ENCODE peak calls at places on chromosomes 6 and 20, in four cellular contexts. W, K, Q and V are unnamed samples.

GRCh38 chr6:131840936-131841583 is 33.2 kb downstream of the ENPP1 start:
- DNase-seq in W (no peak), K (no peak), Q (no peak), V (no peak)

GRCh38 chr20:53869466-53870258 is 200.7 kb downstream of the BCAS1 start:
- DNase-seq in W (peak; percentile 85), K (peak; percentile 83), Q (no peak), V (no peak)

GRCh38 chr6:17115251-17116089 is 13.6 kb downstream of the STMND1 start:
- DNase-seq in W (peak; percentile 40), K (peak; percentile 90), Q (no peak), V (no peak)

GRCh38 chr6:150191809-150192208 is 49.0 kb downstream of the PPP1R14C start:
- DNase-seq in W (no peak), K (peak; percentile 60), Q (no peak), V (no peak)

GRCh38 chr6:28956331-28956730 is 32.5 kb upstream of the TRIM27 start:
- DNase-seq in W (no peak), K (no peak), Q (no peak), V (no peak)

GRCh38 chr6:53647437-53648094 is 18.0 kb downstream of the KLHL31 start:
- DNase-seq in W (no peak), K (peak; percentile 22), Q (no peak), V (no peak)

GRCh38 chr6:155414049-155414448 is 41.6 kb downstream of the NOX3 start:
- DNase-seq in W (no peak), K (no peak), Q (no peak), V (no peak)

GRCh38 chr6:98976674-98977365 is 29.1 kb upstream of the FBXL4 start:
- DNase-seq in W (no peak), K (no peak), Q (no peak), V (no peak)

GRCh38 chr20:34774886-34775285 is 50.6 kb downstream of the NCOA6 start:
- DNase-seq in W (no peak), K (no peak), Q (no peak), V (no peak)

GRCh38 chr6:12103158-12103557 is 91.0 kb downstream of the HIVEP1 start:
- DNase-seq in W (no peak), K (no peak), Q (no peak), V (no peak)

GRCh38 chr6:121465101-121465500 is 29.7 kb downstream of the GJA1 start:
- DNase-seq in W (no peak), K (no peak), Q (no peak), V (no peak)

GRCh38 chr6:45586216-45587171 is 208.8 kb upstream of the SUPT3H start:
- DNase-seq in W (no peak), K (no peak), Q (no peak), V (no peak)

GRCh38 chr6:84329077-84329476 is 101.6 kb upstream of the CEP162 start:
- DNase-seq in W (no peak), K (no peak), Q (no peak), V (no peak)

GRCh38 chr20:43389231-43389630 is 68.5 kb upstream of the SRSF6 start:
- DNase-seq in W (peak; percentile 19), K (peak; percentile 49), Q (no peak), V (no peak)

GRCh38 chr20:45924391-45925261 is 9.9 kb upstream of the PCIF1 start:
- DNase-seq in W (no peak), K (peak; percentile 73), Q (no peak), V (no peak)

GRCh38 chr6:147759088-147759487 is 250.6 kb downstream of the SAMD5 start:
- DNase-seq in W (no peak), K (no peak), Q (no peak), V (no peak)